ENCODE peak calls at places on chromosomes 11 and 22, in four cellular contexts. G is NCI-H1048, H is T-helper 1 cell, C is mammary epithelial cell. K is an unnamed sample.

GRCh38 chr11:62054484-62055121 is 69.2 kb upstream of the INCENP start:
- DNase-seq in C (peak), H (no peak), G (no peak), K (peak)

GRCh38 chr11:94934362-94934761 is 39.0 kb downstream of the CWC15 start:
- DNase-seq in G (no peak), H (no peak), C (no peak), K (no peak)

GRCh38 chr11:111814567-111814966 is 48.4 kb upstream of the PPP2R1B start:
- DNase-seq in G (no peak), H (no peak), C (no peak), K (no peak)

GRCh38 chr11:31692466-31692865 is 118.7 kb downstream of the PAX6 start:
- DNase-seq in H (no peak), G (no peak), C (no peak), K (no peak)

GRCh38 chr11:71466358-71466757 is 13.4 kb downstream of the NADSYN1 start:
- DNase-seq in G (no peak), H (no peak), C (no peak), K (no peak)

GRCh38 chr11:18088371-18088770 is 17.5 kb downstream of the SAAL1 start:
- DNase-seq in H (no peak), G (no peak), C (no peak), K (no peak)

GRCh38 chr11:15893080-15893492 is 463.3 kb downstream of the SOX6 start:
- DNase-seq in C (peak), G (no peak), H (no peak), K (no peak)

GRCh38 chr11:126011220-126011619 is 51.4 kb downstream of the CDON start:
- DNase-seq in C (no peak), H (no peak), G (no peak), K (no peak)

GRCh38 chr11:8068605-8069221 is 12.3 kb upstream of the TUB start:
- DNase-seq in G (no peak), H (no peak), C (no peak), K (no peak)

GRCh38 chr11:79437274-79437980 is 3.4 kb downstream of the TENM4 start:
- DNase-seq in H (no peak), G (no peak), C (peak), K (no peak)

GRCh38 chr11:3831378-3832239 is 9.2 kb downstream of the RHOG start:
- DNase-seq in C (no peak), H (no peak), G (no peak), K (no peak)

GRCh38 chr11:131624526-131624925 is 254.1 kb downstream of the NTM start:
- DNase-seq in C (peak), H (no peak), G (no peak), K (no peak)

GRCh38 chr11:76276046-76276772 is 69.9 kb upstream of the WNT11 start:
- DNase-seq in G (no peak), H (no peak), C (no peak), K (no peak)

GRCh38 chr11:46696212-46696558 is 4.2 kb downstream of the ARHGAP1 start:
- DNase-seq in G (no peak), H (no peak), C (no peak), K (no peak)

GRCh38 chr22:40477683-40478348 is 107.4 kb downstream of the SGSM3 start:
- DNase-seq in C (no peak), H (no peak), G (no peak), K (no peak)

K was measured in effector memory CD8-positive, alpha-beta T cell.